ENCODE peak calls at places on chromosomes 5 and 9, in six cellular contexts. E is cardiac fibroblast, W is astrocyte, D is PC-9, S is pancreas, O is cardiac muscle cell. V is an unnamed sample.

GRCh38 chr9:134221273-134222017 is 57.1 kb upstream of the RNU6ATAC start:
- DNase-seq in E (no peak), W (no peak), D (no peak), O (no peak), S (no peak), V (no peak)

GRCh38 chr5:121890297-121890858 is 38.7 kb downstream of the FTMT start:
- DNase-seq in E (no peak), D (no peak), W (no peak), O (no peak), S (no peak), V (no peak)

GRCh38 chr9:38276751-38277439 is 115.6 kb upstream of the ALDH1B1 start:
- DNase-seq in S (no peak), E (no peak), O (no peak), D (no peak), W (no peak), V (no peak)

GRCh38 chr5:4198461-4198860 is 602.8 kb downstream of the IRX1 start:
- DNase-seq in D (no peak), W (no peak), E (no peak), O (no peak), S (no peak), V (no peak)

GRCh38 chr5:12323637-12324229 is 419.5 kb upstream of the CTNND2 start:
- DNase-seq in W (no peak), O (no peak), S (no peak), D (no peak), E (no peak), V (no peak)

GRCh38 chr5:68171101-68171558 is 44.4 kb upstream of the PIK3R1 start:
- DNase-seq in E (peak; percentile 67), S (peak; percentile 9), D (no peak), O (peak; percentile 66), W (peak; percentile 55), V (no peak)

GRCh38 chr5:147859962-147860640 is 18.4 kb upstream of the SCGB3A2 start:
- DNase-seq in D (no peak), W (no peak), S (no peak), O (no peak), E (no peak), V (no peak)

GRCh38 chr9:127488946-127489345 is 37.6 kb downstream of the LRSAM1 start:
- DNase-seq in D (no peak), S (no peak), W (no peak), O (no peak), E (no peak), V (no peak)

GRCh38 chr5:159262472-159262858 is 625 bp upstream of the UBLCP1 start:
- DNase-seq in D (no peak), E (peak; percentile 27), W (no peak), S (no peak), O (peak; percentile 42), V (no peak)

GRCh38 chr9:106883030-106883429 is 20.1 kb downstream of the ZNF462 start:
- DNase-seq in O (no peak), S (no peak), D (no peak), W (no peak), E (no peak), V (no peak)

GRCh38 chr9:95086564-95086955 is 230.9 kb downstream of the FANCC start:
- DNase-seq in O (no peak), E (no peak), W (no peak), S (no peak), D (no peak), V (no peak)

GRCh38 chr9:95085861-95086563 is 231.5 kb downstream of the FANCC start:
- DNase-seq in E (no peak), S (peak; percentile 79), D (no peak), W (no peak), O (no peak), V (no peak)

GRCh38 chr9:95089257-95089873 is 228.1 kb downstream of the FANCC start:
- DNase-seq in E (no peak), S (no peak), O (no peak), D (no peak), W (no peak), V (no peak)

GRCh38 chr9:95088421-95089161 is 228.9 kb downstream of the FANCC start:
- DNase-seq in W (peak; percentile 46), S (no peak), D (no peak), E (no peak), O (no peak), V (no peak)

GRCh38 chr9:95087659-95088242 is 229.8 kb downstream of the FANCC start:
- DNase-seq in E (no peak), O (no peak), S (peak; percentile 67), W (no peak), D (peak; percentile 47), V (no peak)
- TF ChIP-seq CTCF in E (no peak), O (no peak), S (no peak), W (no peak), D (peak; percentile 41), V (peak; percentile 30)

GRCh38 chr9:78131969-78132687 is 100.5 kb upstream of the GNAQ start:
- DNase-seq in W (peak; percentile 47), D (no peak), E (no peak), S (no peak), O (no peak), V (no peak)

GRCh38 chr9:78132688-78133033 is 101.0 kb upstream of the GNAQ start:
- DNase-seq in S (no peak), E (no peak), O (no peak), W (no peak), D (no peak), V (no peak)

GRCh38 chr9:78127271-78128225 is 95.9 kb upstream of the GNAQ start:
- DNase-seq in W (no peak), S (no peak), E (no peak), D (no peak), O (no peak), V (no peak)

GRCh38 chr9:78130853-78131252 is 99.2 kb upstream of the GNAQ start:
- DNase-seq in O (no peak), E (no peak), W (no peak), S (no peak), D (no peak), V (no peak)

GRCh38 chr9:78130004-78130403 is 98.4 kb upstream of the GNAQ start:
- DNase-seq in D (no peak), E (peak; percentile 61), S (no peak), W (peak; percentile 38), O (peak; percentile 50), V (peak; percentile 17)
- TF ChIP-seq CTCF in D (no peak), E (no peak), S (no peak), W (no peak), O (peak; percentile 26), V (peak; percentile 4)

GRCh38 chr9:88388886-88389617 is 808 bp downstream of the SPIN1 start:
- DNase-seq in S (no peak), O (peak; percentile 76), W (peak; percentile 72), D (peak; percentile 72), E (peak; percentile 70), V (no peak)
- TF ChIP-seq CTCF in S (no peak), O (no peak), W (no peak), D (no peak), E (no peak), V (no peak)

GRCh38 chr5:16664368-16664767 is 47.6 kb upstream of the RETREG1 start:
- DNase-seq in S (no peak), E (no peak), W (no peak), D (no peak), O (no peak), V (no peak)

GRCh38 chr5:16666140-16666860 is 49.5 kb upstream of the RETREG1 start:
- DNase-seq in D (no peak), S (peak; percentile 55), O (no peak), W (no peak), E (no peak), V (no peak)

GRCh38 chr5:16665611-16666010 is 48.8 kb upstream of the RETREG1 start:
- DNase-seq in D (no peak), E (peak; percentile 17), W (no peak), O (peak; percentile 25), S (no peak), V (no peak)

GRCh38 chr5:16668194-16668593 is 51.4 kb upstream of the RETREG1 start:
- DNase-seq in O (no peak), S (no peak), D (no peak), W (no peak), E (no peak), V (no peak)

GRCh38 chr5:16666861-16667481 is 50.2 kb upstream of the RETREG1 start:
- DNase-seq in D (peak; percentile 41), O (peak; percentile 71), W (no peak), E (peak; percentile 63), S (peak; percentile 70), V (no peak)
- TF ChIP-seq CTCF in D (peak; percentile 62), O (peak; percentile 45), W (peak; percentile 33), E (peak; percentile 24), S (no peak), V (peak; percentile 41)

GRCh38 chr9:82467478-82467877 is 478.9 kb downstream of the SPATA31D1 start:
- DNase-seq in D (no peak), E (no peak), S (no peak), O (no peak), W (no peak), V (no peak)

GRCh38 chr9:82466616-82467251 is 478.2 kb downstream of the SPATA31D1 start:
- DNase-seq in D (no peak), W (no peak), O (peak; percentile 21), S (no peak), E (peak; percentile 7), V (no peak)
- TF ChIP-seq CTCF in D (no peak), W (peak; percentile 9), O (peak; percentile 29), S (no peak), E (peak; percentile 78), V (peak; percentile 37)

DNA sequence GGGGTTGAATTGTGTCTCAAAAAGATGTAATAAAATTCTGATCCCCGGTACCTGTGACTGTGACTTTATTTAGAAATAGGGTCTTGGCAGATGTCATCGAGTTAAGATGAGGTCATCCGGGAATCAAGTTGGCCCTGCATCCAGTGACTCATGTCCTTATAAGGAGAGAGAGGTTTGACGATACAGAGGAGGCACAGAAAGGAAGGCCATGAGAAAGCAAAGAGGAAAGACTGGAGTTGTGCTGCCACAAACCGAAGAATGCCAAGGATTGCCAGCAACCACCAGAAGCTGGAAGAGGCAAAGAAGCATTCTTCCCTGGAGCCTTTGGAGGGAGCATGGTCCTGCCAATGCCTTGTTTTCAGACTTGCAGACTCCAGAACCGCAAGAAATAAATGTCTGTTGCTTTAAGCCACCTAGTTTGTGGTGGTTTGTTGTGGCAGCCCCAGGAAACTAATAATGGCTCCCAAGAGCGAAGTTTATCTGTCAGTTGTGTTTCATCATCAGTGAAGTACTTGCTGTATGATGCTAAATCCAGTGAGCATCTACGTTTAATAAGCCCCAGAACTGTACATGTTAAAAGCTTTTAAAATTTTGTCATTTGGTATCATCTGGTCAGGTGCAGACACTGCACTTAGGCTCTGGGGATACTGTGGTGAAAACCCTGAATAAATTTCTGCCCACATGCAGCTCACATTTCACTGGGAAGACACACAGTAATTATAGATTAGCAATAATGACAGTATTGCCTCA is 114.8 kb downstream of the TLE4 start:
- DNase-seq in W (peak; percentile 99), S (no peak), E (peak; percentile 76), D (no peak), O (peak; percentile 83), V (peak; percentile 88)
- TF ChIP-seq CTCF in W (no peak), S (no peak), E (no peak), D (no peak), O (peak; percentile 11), V (peak; percentile 2)

DNA sequence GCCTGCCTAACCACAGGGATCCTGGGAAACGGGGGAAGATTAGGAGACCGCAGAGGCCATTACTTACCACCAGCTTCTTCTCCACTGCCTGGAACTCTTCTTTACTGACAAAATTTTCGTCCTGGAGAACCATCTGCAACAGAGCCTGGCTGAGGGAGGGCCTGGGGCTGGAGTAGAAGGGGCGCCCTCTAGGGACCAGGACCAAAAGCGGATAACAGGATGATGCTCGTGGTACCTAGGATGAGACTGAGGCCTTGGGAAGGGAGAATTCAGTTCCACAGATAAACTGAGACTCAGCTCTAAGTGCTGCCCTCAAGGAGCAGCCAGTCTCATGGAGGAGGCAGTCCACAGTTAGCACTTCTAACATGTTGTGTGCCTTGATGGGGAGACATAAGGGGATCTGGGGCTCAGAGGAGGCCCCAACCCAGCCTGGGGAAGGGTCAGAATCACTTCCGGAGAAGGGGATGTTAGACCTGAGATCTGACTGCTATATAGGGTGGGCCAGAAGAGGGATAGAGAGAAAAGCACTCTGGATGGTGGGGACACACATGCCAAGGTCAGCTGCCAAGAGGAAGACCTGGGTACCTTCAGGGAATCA is 1.2 kb downstream of the SPATA24 start:
- DNase-seq in W (no peak), D (no peak), E (no peak), S (no peak), O (peak; percentile 38), V (no peak)
- TF ChIP-seq CTCF in W (peak; percentile 22), D (peak; percentile 62), E (peak; percentile 51), S (no peak), O (peak; percentile 40), V (peak; percentile 47)